ENCODE peak calls at places on chromosome X, in four cellular contexts. C is prostate gland, D is stomach, O is uterus. Y is an unnamed sample.

GRCh38 chrX:101550362-101550761 is at the start of gene ARMCX1:
- DNase-seq in C (peak), O (peak), D (peak), Y (peak)

GRCh38 chrX:21295246-21295820 is 78.9 kb upstream of the CNKSR2 start:
- DNase-seq in O (no peak), D (no peak), C (no peak), Y (no peak)

GRCh38 chrX:46838974-46839480 is 2.2 kb downstream of the RP2 start:
- DNase-seq in O (no peak), D (no peak), C (no peak), Y (no peak)

GRCh38 chrX:133444952-133445831 is 29.9 kb upstream of the GPC4 start:
- DNase-seq in O (no peak), C (no peak), D (no peak), Y (peak)

GRCh38 chrX:1591102-1591862 is at the start of gene AKAP17A:
- DNase-seq in C (peak), D (peak), O (peak), Y (peak)

GRCh38 chrX:13491061-13491460 is 78.3 kb upstream of the EGFL6 start:
- DNase-seq in C (no peak), D (no peak), O (no peak), Y (no peak)

GRCh38 chrX:22276781-22277180 is 4.1 kb downstream of the CBLL2 start:
- DNase-seq in O (no peak), C (no peak), D (no peak), Y (no peak)

GRCh38 chrX:101260435-101260834 is 30.7 kb downstream of the TAF7L start:
- DNase-seq in C (no peak), D (no peak), O (no peak), Y (no peak)

GRCh38 chrX:102712216-102712966 is at the start of gene GPRASP2:
- DNase-seq in C (peak), O (peak), D (peak), Y (peak)

GRCh38 chrX:49165901-49166881 is 3.6 kb downstream of the MAGIX start:
- DNase-seq in O (peak), D (peak), C (peak), Y (peak)

GRCh38 chrX:40307871-40308270 is 210.1 kb upstream of the BCOR start:
- DNase-seq in O (no peak), D (no peak), C (no peak), Y (no peak)

GRCh38 chrX:116010939-116011338 is 159.6 kb upstream of the AGTR2 start:
- DNase-seq in O (no peak), D (no peak), C (no peak), Y (no peak)

GRCh38 chrX:123859409-123859827 is 435 bp upstream of the XIAP start:
- DNase-seq in C (peak), D (peak), O (no peak), Y (peak)

GRCh38 chrX:1212532-1212931 is at the start of gene CRLF2:
- DNase-seq in C (no peak), O (no peak), D (no peak), Y (no peak)

GRCh38 chrX:114800719-114801118 is 216.7 kb downstream of the IL13RA2 start:
- DNase-seq in C (no peak), O (no peak), D (no peak), Y (no peak)

GRCh38 chrX:35380808-35381700 is 417.1 kb upstream of the MAGEB16 start:
- DNase-seq in D (no peak), C (no peak), O (no peak), Y (no peak)

GRCh38 chrX:7582191-7582590 is 260.8 kb upstream of the VCX start:
- DNase-seq in O (no peak), D (no peak), C (no peak), Y (no peak)

GRCh38 chrX:133229361-133229760 is 11.2 kb upstream of the TFDP3 start:
- DNase-seq in O (no peak), C (no peak), D (no peak), Y (no peak)

GRCh38 chrX:14032383-14032782 is 2.7 kb upstream of the GEMIN8 start:
- DNase-seq in O (peak), C (peak), D (peak), Y (peak)

GRCh38 chrX:136762820-136763452 is 17.8 kb downstream of the ARHGEF6 start:
- DNase-seq in D (no peak), O (no peak), C (no peak), Y (no peak)

GRCh38 chrX:40267334-40268118 is 169.8 kb upstream of the BCOR start:
- DNase-seq in C (no peak), O (no peak), D (no peak), Y (no peak)

GRCh38 chrX:102950908-102951866 is 14.1 kb downstream of the RAB40AL start:
- DNase-seq in O (no peak), D (peak), C (peak), Y (peak)

GRCh38 chrX:22686138-22686541 is 313.6 kb upstream of the DDX53 start:
- DNase-seq in C (no peak), O (no peak), D (no peak), Y (no peak)

GRCh38 chrX:45295587-45295986 is 94.9 kb upstream of the DIPK2B start:
- DNase-seq in C (no peak), O (no peak), D (no peak), Y (peak)

GRCh38 chrX:148337873-148338272 is 162.5 kb upstream of the AFF2 start:
- DNase-seq in D (no peak), C (no peak), O (no peak), Y (no peak)

GRCh38 chrX:148530464-148531077 is 30.2 kb downstream of the AFF2 start:
- DNase-seq in D (no peak), O (no peak), C (no peak), Y (no peak)

GRCh38 chrX:75038925-75039324 is 113.7 kb upstream of the NEXMIF start:
- DNase-seq in D (no peak), C (no peak), O (no peak), Y (no peak)

GRCh38 chrX:87140800-87141483 is 376.7 kb upstream of the KLHL4 start:
- DNase-seq in D (no peak), O (no peak), C (no peak), Y (no peak)

GRCh38 chrX:96763608-96764007 is 79.0 kb downstream of the DIAPH2 start:
- DNase-seq in D (no peak), O (no peak), C (no peak), Y (no peak)

DNA sequence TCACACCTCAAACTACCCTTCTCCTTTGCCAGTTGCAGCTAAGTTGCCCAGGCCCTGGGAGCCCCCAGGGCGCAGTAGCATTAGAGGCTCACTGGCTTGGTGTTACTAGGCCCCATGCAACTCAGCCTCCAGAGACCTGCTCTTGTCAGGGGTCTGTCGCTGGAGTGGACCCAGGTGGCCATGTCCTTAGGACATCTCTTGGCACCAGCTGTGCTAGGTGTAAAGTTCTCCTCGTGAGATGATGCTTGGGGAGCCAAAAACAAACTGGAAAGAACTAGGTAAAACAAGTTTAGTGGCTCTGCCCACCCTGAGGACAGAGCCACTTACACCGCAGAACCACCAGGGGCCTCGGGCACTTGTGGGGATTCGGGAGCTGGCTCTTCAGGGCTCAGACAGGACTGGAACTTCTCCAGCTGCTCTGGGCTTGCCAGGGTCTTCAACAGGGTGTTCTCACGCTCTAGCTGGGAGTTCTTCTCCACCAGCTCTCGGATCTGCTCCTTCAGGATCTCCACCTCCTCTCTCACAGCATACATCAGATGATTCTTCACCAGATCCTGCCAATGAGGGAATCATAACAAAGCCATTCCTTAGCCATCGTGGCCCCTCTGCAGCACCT is 61.3 kb downstream of the TSC22D3 start:
- DNase-seq in O (no peak), D (no peak), C (no peak), Y (peak)
- TF ChIP-seq POLR2A in O (no peak), D (no peak), C (no peak), Y (no peak)

GRCh38 chrX:135707880-135708279 is 5.6 kb upstream of the CT45A1 start:
- DNase-seq in O (no peak), C (no peak), D (no peak), Y (peak)
- TF ChIP-seq CTCF in O (no peak), C (no peak), D (no peak), Y (no peak)

DNA sequence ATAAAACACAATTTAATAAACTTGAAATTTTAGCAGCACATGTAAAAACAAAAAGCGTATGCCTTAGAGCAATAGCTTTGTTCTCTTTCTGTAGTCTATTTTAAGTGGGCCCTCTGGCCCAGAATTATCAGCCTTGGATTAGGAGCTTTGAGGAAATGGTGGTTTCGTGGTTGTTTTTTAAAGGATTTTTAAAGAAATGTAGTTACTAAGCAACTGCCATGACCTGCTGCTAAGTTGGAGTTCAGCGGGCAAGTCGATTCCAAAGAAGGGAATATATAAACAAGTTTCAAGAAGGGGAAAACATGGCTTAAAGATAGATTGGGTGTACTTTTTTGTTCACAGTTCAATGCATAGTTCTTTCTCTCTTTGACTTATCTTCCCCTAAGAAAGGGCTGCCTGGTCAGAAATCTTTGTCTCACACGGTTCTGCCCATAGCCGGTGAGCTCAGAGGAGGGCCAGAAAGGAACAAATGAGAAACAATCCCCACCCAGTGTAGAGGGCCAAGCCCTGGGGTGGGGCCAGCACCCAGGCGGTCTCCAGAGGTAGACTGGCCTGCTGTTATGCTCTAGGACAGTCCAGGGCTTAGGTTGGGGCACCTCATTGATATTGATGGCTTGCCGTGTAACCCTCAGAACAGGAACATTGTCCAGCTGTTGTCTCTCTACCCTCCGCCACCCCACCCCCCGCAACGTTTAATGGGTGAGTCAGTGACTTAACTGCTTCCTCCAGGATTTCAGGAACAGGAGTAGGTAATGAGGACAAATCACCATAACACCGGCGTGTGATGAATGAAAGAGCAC is 32.5 kb downstream of the DLG3 start:
- DNase-seq in O (peak), D (peak), C (peak), Y (peak)
- TF ChIP-seq POLR2A in O (no peak), D (no peak), C (no peak), Y (peak)

GRCh38 chrX:110046971-110047370 is 44.1 kb downstream of the TMEM164 start:
- DNase-seq in C (no peak), O (no peak), D (no peak), Y (no peak)

GRCh38 chrX:110045421-110045820 is 42.5 kb downstream of the TMEM164 start:
- DNase-seq in C (no peak), O (no peak), D (no peak), Y (no peak)

GRCh38 chrX:110044531-110045249 is 41.8 kb downstream of the TMEM164 start:
- DNase-seq in C (no peak), O (no peak), D (no peak), Y (no peak)

GRCh38 chrX:110049096-110049495 is 46.2 kb downstream of the TMEM164 start:
- DNase-seq in O (no peak), D (no peak), C (no peak), Y (no peak)

DNA sequence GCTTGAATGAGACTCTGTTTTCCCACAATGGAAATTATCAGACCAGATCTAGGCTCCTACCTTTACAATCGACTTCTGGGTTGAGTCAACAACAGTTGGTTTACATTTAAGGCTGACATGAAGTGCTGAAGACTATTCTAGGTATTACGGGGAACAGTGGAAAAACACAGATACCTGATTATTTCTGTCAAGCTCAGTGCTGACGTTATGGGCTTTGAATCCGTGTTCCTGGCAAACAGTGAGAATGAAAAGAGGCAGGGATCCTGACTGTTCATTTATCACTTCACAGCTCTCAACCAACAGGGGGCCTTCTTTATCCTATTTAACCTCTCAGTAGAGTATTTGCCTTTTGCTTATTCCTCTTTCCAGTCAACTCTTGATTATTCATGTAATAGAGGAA is 43.1 kb downstream of the TMEM164 start:
- DNase-seq in D (no peak), O (no peak), C (no peak), Y (no peak)
- TF ChIP-seq CTCF in D (no peak), O (no peak), C (no peak), Y (no peak)

DNA sequence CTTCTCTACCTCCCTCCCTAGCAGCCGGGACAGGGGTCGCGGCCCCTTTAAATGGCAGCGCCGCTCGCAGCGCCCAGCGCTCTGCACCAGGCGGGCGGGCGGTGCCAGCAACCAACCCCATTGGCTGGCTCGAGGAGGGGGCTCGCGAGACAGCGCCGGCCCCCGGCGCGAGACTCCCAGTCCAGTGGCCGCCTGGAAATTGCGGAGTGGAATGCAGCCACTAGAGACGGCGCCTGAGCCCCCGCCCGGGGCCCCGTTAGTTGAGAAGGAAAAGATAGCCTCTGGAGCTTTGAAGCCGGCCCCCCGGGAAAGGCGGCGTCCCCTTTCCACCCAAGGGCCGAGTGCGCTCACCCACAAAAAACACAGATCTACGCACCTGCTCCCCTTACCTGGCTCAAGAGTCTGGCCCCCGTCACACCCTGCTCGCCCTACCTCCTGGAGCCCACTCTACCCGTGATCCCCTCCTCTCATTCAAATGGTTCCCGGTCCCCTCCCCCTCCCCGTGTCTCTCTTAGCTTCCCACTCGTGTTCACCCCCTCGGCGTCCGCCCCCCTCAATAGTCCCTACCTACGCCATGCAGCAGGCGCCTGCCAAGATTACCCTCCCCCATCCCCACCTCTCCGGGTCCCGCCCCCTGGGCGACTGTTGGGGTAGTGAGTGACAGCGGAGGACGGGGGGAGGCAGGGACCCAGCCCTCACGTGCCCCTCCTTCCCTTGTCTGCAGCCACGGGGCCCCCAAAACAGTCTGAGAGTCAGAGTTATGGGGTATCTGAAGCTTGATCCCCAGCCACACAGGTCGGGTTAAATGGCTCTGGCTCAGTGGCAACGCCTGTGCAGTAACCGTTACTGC is at the start of gene ZMYM3:
- DNase-seq in C (peak), O (peak), D (peak), Y (peak)
- TF ChIP-seq POLR2A in C (peak), O (peak), D (no peak), Y (peak)

GRCh38 chrX:154696328-154697045 is 43.1 kb upstream of the CTAG2 start:
- DNase-seq in D (no peak), C (no peak), O (no peak), Y (no peak)
- TF ChIP-seq CTCF in D (no peak), C (no peak), O (no peak), Y (no peak)

DNA sequence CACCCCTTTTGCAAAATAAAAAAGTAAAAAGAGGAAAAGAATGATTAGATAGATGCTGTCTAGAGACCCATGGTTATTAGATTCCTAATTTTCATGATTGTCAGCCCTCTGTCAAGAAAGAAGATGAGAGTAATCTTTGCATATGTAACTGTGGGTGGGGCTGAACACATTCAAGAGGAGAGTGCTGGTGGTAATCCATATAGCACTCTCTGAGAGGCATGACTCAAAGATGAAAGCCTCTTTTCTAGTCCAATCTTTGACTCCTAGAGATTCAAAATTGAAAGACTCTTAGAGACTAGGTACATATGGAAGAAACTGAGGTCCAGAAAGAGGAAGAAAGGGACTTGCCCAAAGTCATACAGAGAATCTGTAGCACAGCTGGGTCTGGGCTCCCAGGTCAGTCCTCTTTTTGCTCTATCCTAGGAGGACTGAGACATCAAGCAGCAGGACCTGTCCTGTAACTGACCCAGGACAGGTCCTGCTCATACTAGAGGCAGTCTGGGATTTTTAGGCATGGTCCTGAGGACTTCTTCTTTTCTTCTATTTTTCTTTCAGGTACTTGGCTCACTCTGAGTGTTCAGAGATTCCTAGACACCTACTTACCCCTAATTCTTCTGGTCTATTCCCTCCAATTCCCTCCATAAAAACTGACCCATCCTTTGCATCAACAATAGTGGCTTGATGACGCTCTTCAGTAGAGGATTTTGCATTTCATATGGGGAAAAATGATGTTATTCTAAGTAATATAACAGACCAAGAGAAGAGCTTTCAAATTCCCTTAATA is 23.8 kb downstream of the VSIG4 start:
- DNase-seq in O (no peak), D (no peak), C (no peak), Y (no peak)
- TF ChIP-seq POLR2A in O (no peak), D (no peak), C (no peak), Y (no peak)

GRCh38 chrX:9885150-9885549 is 82.0 kb upstream of the CLDN34 start:
- DNase-seq in D (peak), C (peak), O (no peak), Y (peak)
- TF ChIP-seq CTCF in D (peak), C (no peak), O (no peak), Y (peak)

Y was measured in transverse colon.